ENCODE peak calls at places on chromosome 19, in five cellular contexts. P is HCT116, X is uterus, R is cardiac muscle cell, C is pancreas. Y is an unnamed sample. For H3K36me3 and H3K4me1, the result is how much of the 10 kb centered on the place peaks cover.

GRCh38 chr19:29587518-29587986 is 18.5 kb upstream of the POP4 start:
- DNase-seq in R (no peak), P (no peak), X (no peak), C (no peak), Y (peak)

GRCh38 chr19:49127674-49128544 is 8.6 kb downstream of the PPFIA3 start:
- DNase-seq in R (peak), P (peak), X (peak), C (peak), Y (peak)

GRCh38 chr19:51501594-51502263 is at the start of gene SIGLEC12:
- DNase-seq in C (no peak), P (no peak), X (no peak), R (no peak), Y (no peak)

GRCh38 chr19:4831351-4832340 is at the start of gene TICAM1:
- DNase-seq in C (peak), P (no peak), R (peak), X (peak), Y (peak)

GRCh38 chr19:35013820-35014754 is 14.0 kb downstream of the GRAMD1A start:
- DNase-seq in C (no peak), P (no peak), X (no peak), R (no peak), Y (peak)

GRCh38 chr19:50427997-50428425 is 4.7 kb upstream of the MYBPC2 start:
- DNase-seq in P (no peak), C (peak), R (peak), X (peak), Y (peak)

GRCh38 chr19:8304841-8305621 is 3.1 kb downstream of the CD320 start:
- DNase-seq in C (peak), P (peak), X (peak), R (no peak), Y (no peak)

GRCh38 chr19:48094843-48095203 is 15.8 kb downstream of the PLA2G4C start:
- DNase-seq in R (no peak), P (no peak), X (no peak), C (no peak), Y (no peak)

GRCh38 chr19:47433121-47433520 is 13.8 kb upstream of the MEIS3 start:
- DNase-seq in P (no peak), R (no peak), X (no peak), C (no peak), Y (no peak)

GRCh38 chr19:51339313-51339686 is 2.6 kb downstream of the VSIG10L start:
- DNase-seq in X (no peak), R (no peak), P (no peak), C (no peak), Y (no peak)

GRCh38 chr19:38395381-38396127 is 7.1 kb downstream of the SPRED3 start:
- DNase-seq in C (no peak), R (no peak), P (no peak), X (no peak), Y (peak)

GRCh38 chr19:31127132-31127967 is 221.9 kb downstream of the TSHZ3 start:
- DNase-seq in X (peak), P (no peak), R (no peak), C (no peak), Y (no peak)

GRCh38 chr19:16078759-16079707 is 2.7 kb downstream of the TPM4 start:
- DNase-seq in C (peak), X (peak), R (peak), P (peak), Y (peak)

GRCh38 chr19:5106361-5106760 is 137.4 kb downstream of the KDM4B start:
- DNase-seq in R (no peak), X (no peak), C (no peak), P (no peak), Y (no peak)

GRCh38 chr19:28130066-28130511 is 1082.9 kb downstream of the UQCRFS1 start:
- DNase-seq in X (no peak), P (no peak), R (peak), C (no peak), Y (no peak)

GRCh38 chr19:55301459-55302331 is 17.9 kb downstream of the BRSK1 start:
- DNase-seq in X (peak), R (peak), C (peak), P (peak), Y (peak)

GRCh38 chr19:3476830-3477229 is 3.5 kb downstream of the SMIM24 start:
- DNase-seq in P (no peak), C (no peak), R (no peak), X (no peak), Y (no peak)

GRCh38 chr19:33868821-33869412 is 72.2 kb downstream of the KCTD15 start:
- DNase-seq in R (peak), C (peak), P (no peak), X (peak), Y (no peak)

GRCh38 chr19:19634516-19635312 is 6.7 kb upstream of the LPAR2 start:
- DNase-seq in R (no peak), P (no peak), X (no peak), C (no peak), Y (peak)

GRCh38 chr19:34497112-34497805 is 15.7 kb downstream of the WTIP start:
- DNase-seq in C (no peak), R (no peak), X (no peak), P (no peak), Y (no peak)

GRCh38 chr19:4523306-4524110 is 5.2 kb upstream of the PLIN4 start:
- DNase-seq in P (peak), X (no peak), C (no peak), R (peak), Y (no peak)

GRCh38 chr19:41987141-41987860 is 6.7 kb downstream of the ATP1A3 start:
- DNase-seq in X (no peak), R (no peak), C (no peak), P (no peak), Y (no peak)

GRCh38 chr19:4375164-4375619 is 25.2 kb downstream of the SH3GL1 start:
- DNase-seq in X (no peak), P (no peak), R (peak), C (peak), Y (no peak)

GRCh38 chr19:38898788-38899446 is 501 bp downstream of the SIRT2 start:
- DNase-seq in P (no peak), X (no peak), C (no peak), R (peak), Y (no peak)

GRCh38 chr19:16825312-16826168 is 3.7 kb upstream of the SIN3B start:
- DNase-seq in X (peak), R (no peak), C (peak), P (no peak), Y (no peak)

GRCh38 chr19:3710265-3710812 is 2.2 kb downstream of the TJP3 start:
- DNase-seq in R (peak), X (no peak), P (peak), C (peak), Y (no peak)

GRCh38 chr19:16143399-16144215 is at the start of gene HSH2D:
- DNase-seq in P (peak), X (no peak), C (peak), R (no peak), Y (peak)

GRCh38 chr19:5671600-5671999 is 8.7 kb downstream of the MICOS13 start:
- DNase-seq in R (no peak), C (no peak), X (no peak), P (no peak), Y (no peak)

GRCh38 chr19:3575260-3575741 is 2.6 kb downstream of the HMG20B start:
- DNase-seq in C (no peak), R (peak), P (no peak), X (no peak), Y (no peak)

GRCh38 chr19:34173145-34173956 is 1.0 kb downstream of the LSM14A start:
- DNase-seq in P (no peak), R (peak), C (peak), X (peak), Y (no peak)

GRCh38 chr19:52170863-52171320 is 529 bp downstream of the ZNF836 start:
- DNase-seq in X (peak), R (peak), C (no peak), P (no peak), Y (peak)

GRCh38 chr19:44947041-44947581 is 1.3 kb downstream of the APOC2 start:
- DNase-seq in P (no peak), R (no peak), C (no peak), X (no peak), Y (no peak)

GRCh38 chr19:2342656-2343288 is 14.3 kb downstream of the SPPL2B start:
- DNase-seq in C (no peak), R (no peak), X (no peak), P (no peak), Y (no peak)

GRCh38 chr19:459724-460511 is 915 bp downstream of the SHC2 start:
- DNase-seq in X (peak), P (no peak), C (peak), R (peak), Y (no peak)

GRCh38 chr19:806815-807421 is 9.7 kb downstream of the PTBP1 start:
- DNase-seq in C (no peak), X (no peak), R (no peak), P (no peak), Y (no peak)

GRCh38 chr19:9531933-9532332 is 6.5 kb downstream of the ZNF426 start:
- DNase-seq in X (no peak), C (no peak), R (no peak), P (no peak), Y (no peak)
- H3K36me3 ChIP-seq in X (under half), C (under half), R (half or more), P (under half), Y (half or more)

DNA sequence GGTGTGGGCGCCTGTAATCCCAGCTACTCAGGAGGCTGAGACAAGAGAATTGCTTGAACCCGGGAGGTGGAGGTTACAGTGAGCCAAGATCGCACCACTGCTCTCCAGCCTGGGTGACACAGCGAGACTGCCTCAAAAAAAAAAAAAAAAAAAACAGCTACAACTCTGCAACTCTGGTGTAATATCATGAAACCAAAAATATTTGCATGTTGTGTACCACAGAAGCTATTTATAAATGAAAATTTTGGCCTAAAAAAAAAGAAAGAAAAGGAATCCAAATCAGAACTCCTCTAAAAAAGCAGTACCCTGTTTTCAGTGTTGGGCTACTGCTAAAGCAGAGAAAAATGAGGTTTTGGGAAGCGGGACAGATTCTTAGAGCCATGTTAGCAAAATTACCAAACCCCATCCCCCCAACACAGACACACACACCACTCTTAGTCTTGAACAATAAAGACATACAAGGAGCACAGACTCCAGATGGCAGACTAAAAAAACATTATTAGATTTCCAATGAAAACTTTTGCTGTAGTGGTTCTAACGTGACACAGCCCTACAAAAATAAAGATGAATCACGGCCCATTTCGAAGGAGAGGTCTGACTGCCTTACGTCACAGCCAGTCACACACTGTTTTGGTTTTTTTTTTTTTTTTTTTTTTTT is 51.5 kb downstream of the INSR start:
- DNase-seq in X (no peak), C (no peak), R (no peak), P (no peak), Y (no peak)
- H3K4me1 ChIP-seq in X (under half), C (under half), R (under half), P (under half), Y (under half)

DNA sequence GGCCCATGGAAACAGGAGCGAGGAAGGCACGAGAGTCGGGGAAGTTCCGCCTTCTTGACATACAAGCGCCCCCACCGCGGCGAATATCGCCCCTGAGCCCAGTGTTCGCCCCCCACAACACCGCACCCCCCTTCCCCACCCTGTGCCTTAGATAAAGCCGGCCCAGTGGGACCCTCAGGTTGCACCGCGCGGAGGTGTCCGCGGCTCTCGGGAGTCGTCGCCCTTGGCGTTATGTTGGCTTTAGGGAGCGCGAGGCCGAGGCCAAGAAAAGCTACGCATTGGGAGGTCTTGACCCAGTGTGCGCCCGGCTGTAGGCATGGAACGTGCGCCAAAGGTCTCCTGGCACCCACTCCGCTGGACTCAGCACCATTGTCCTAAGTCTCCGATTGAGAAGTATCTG is 603 bp upstream of the ZNF132 start:
- DNase-seq in R (no peak), X (peak), C (no peak), P (no peak), Y (no peak)
- H3K27ac ChIP-seq in R (no peak), X (peak), C (peak), P (no peak), Y (peak)

GRCh38 chr19:32647361-32647760 is 27.6 kb downstream of the ANKRD27 start:
- DNase-seq in C (no peak), R (no peak), P (no peak), X (no peak), Y (no peak)

GRCh38 chr19:32650671-32651070 is 24.3 kb downstream of the ANKRD27 start:
- DNase-seq in C (no peak), P (no peak), X (no peak), R (no peak), Y (no peak)

GRCh38 chr19:32646556-32646955 is 28.4 kb downstream of the ANKRD27 start:
- DNase-seq in R (no peak), X (no peak), P (no peak), C (no peak), Y (no peak)

GRCh38 chr19:32651729-32652140 is 23.2 kb downstream of the ANKRD27 start:
- DNase-seq in X (no peak), C (no peak), P (no peak), R (peak), Y (no peak)

DNA sequence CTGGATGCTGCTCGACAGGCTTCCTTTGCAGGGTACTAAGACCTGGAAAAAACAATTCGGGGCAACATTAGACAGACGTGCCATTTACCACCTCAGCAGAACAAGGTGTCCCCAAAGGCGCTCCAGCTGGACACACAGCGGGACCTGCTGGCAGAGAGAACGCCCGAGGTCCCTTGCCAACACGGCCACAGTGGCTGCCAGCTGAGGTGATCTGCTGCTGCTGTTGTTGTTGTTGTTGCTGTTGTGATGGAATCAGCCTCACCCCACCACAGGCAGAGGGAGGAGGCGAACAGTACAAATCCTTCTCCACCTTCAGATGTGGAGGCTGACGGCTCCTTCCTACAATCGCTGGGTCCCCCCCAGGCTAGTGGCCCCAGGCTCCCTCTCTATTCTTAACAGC is 25.2 kb downstream of the ANKRD27 start:
- DNase-seq in P (no peak), R (no peak), C (no peak), X (no peak), Y (no peak)
- H3K36me3 ChIP-seq in P (under half), R (under half), C (under half), X (under half), Y (under half)

Y was measured in CD4-positive, alpha-beta memory T cell.